ENCODE peak calls at places on chromosomes 7 and 10, in six cellular contexts. O, N, E, V, F and C are unnamed samples.

GRCh38 chr10:45442670-45443069 is 68.7 kb downstream of the ALOX5 start:
- DNase-seq in O (no peak), N (no peak), E (no peak), V (no peak), F (no peak), C (no peak)

GRCh38 chr10:1598393-1599153 is 138.8 kb downstream of the ADARB2 start:
- DNase-seq in O (no peak), N (no peak), E (no peak), V (no peak), F (peak), C (no peak)

GRCh38 chr10:75106242-75106641 is 5.2 kb upstream of the SAMD8 start:
- DNase-seq in O (no peak), N (peak), E (no peak), V (peak), F (peak), C (no peak)

GRCh38 chr10:69807696-69808095 is 6.0 kb downstream of the COL13A1 start:
- DNase-seq in O (no peak), N (no peak), E (peak), V (no peak), F (no peak), C (no peak)

GRCh38 chr10:60979667-60980104 is 35.7 kb upstream of the RHOBTB1 start:
- DNase-seq in O (no peak), N (no peak), E (no peak), V (no peak), F (no peak), C (no peak)

GRCh38 chr10:103609231-103610082 is 116.0 kb downstream of the NEURL1 start:
- DNase-seq in O (no peak), N (no peak), E (no peak), V (no peak), F (no peak), C (no peak)

GRCh38 chr10:66717221-66717981 is 208.4 kb upstream of the LRRTM3 start:
- DNase-seq in O (no peak), N (no peak), E (no peak), V (no peak), F (peak), C (no peak)

GRCh38 chr7:105454058-105454739 is 65.5 kb upstream of the SRPK2 start:
- DNase-seq in O (no peak), N (no peak), E (peak), V (no peak), F (no peak), C (no peak)

GRCh38 chr10:97428572-97428981 is 2.6 kb downstream of the PGAM1 start:
- DNase-seq in O (no peak), N (no peak), E (no peak), V (no peak), F (no peak), C (no peak)

GRCh38 chr7:156217803-156218202 is 405.5 kb upstream of the SHH start:
- DNase-seq in O (no peak), N (no peak), E (no peak), V (no peak), F (no peak), C (no peak)

GRCh38 chr10:5117021-5117420 is 22.8 kb downstream of the AKR1C3 start:
- DNase-seq in O (no peak), N (no peak), E (no peak), V (no peak), F (no peak), C (no peak)

GRCh38 chr10:35640951-35641429 is 1.1 kb downstream of the FZD8 start:
- DNase-seq in O (peak), N (peak), E (peak), V (peak), F (peak), C (peak)

GRCh38 chr10:125118701-125119100 is 41.7 kb downstream of the CTBP2 start:
- DNase-seq in O (no peak), N (peak), E (no peak), V (peak), F (peak), C (no peak)
- H3K27ac ChIP-seq in O (peak), N (peak), E (peak), V (peak), F (no peak), C (peak)

DNA sequence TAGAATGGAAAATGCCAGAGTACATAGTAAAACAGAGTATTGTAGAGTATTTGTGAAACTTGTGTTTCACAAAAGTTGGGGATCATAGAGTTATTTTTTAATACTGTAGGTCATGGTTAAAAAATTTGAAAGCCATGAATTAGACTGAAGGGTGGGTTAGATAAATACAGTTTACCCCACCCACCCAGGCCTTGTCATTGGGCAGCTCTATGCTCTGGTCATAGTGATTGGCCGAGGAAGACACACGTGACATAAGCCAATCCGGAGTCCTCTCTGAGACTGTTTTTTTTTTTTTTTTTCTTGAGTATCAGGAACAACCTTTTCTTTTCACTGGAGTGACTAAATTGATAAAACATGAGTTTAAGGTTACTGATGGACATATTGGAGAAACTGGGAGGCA is 33.3 kb upstream of the ORC5 start:
- DNase-seq in O (no peak), N (no peak), E (no peak), V (no peak), F (no peak), C (no peak)
- H3K27ac ChIP-seq in O (no peak), N (no peak), E (no peak), V (no peak), F (no peak), C (no peak)

GRCh38 chr10:71753091-71753959 is 20.0 kb downstream of the VSIR start:
- DNase-seq in O (peak), N (peak), E (no peak), V (no peak), F (peak), C (no peak)
- H3K27ac ChIP-seq in O (no peak), N (peak), E (peak), V (no peak), F (peak), C (no peak)

GRCh38 chr7:142516038-142516501 is 233.2 kb upstream of the PRSS1 start:
- DNase-seq in O (no peak), N (no peak), E (peak), V (no peak), F (peak), C (no peak)
- H3K27ac ChIP-seq in O (no peak), N (no peak), E (no peak), V (no peak), F (no peak), C (no peak)